ENCODE peak calls at places on chromosomes 5 and 9, in nine cellular contexts. C, G, V, T, Y, Q, K, M and F are unnamed samples.

GRCh38 chr5:134456825-134457224 is 45.1 kb upstream of the CDKN2AIPNL start:
- DNase-seq in C (no peak), G (no peak), V (no peak), T (no peak), Y (no peak), Q (no peak), K (no peak), M (no peak), F (no peak)

GRCh38 chr9:94198414-94198813 is 60.7 kb upstream of the ZNF169 start:
- DNase-seq in C (no peak), G (no peak), V (no peak), T (no peak), Y (no peak), Q (no peak), K (no peak), M (no peak), F (no peak)

GRCh38 chr5:36252722-36253340 is 11.1 kb upstream of the NADK2 start:
- DNase-seq in C (no peak), G (no peak), V (no peak), T (no peak), Y (no peak), Q (no peak), K (no peak), M (no peak), F (no peak)

GRCh38 chr9:34452568-34452967 is 5.8 kb downstream of the FAM219A start:
- DNase-seq in C (no peak), G (no peak), V (no peak), T (no peak), Y (no peak), Q (no peak), K (no peak), M (no peak), F (no peak)

GRCh38 chr9:129962889-129963703 is 79.9 kb downstream of the FNBP1 start:
- DNase-seq in C (no peak), G (peak; percentile 29), V (no peak), T (peak; percentile 40), Y (peak; percentile 64), Q (no peak), K (peak; percentile 31), M (peak; percentile 72), F (no peak)

GRCh38 chr5:173016069-173016455 is 32.5 kb downstream of the ATP6V0E1 start:
- DNase-seq in C (no peak), G (no peak), V (no peak), T (no peak), Y (no peak), Q (no peak), K (no peak), M (no peak), F (no peak)

GRCh38 chr5:169065400-169065799 is 235.5 kb downstream of the SLIT3 start:
- DNase-seq in C (no peak), G (no peak), V (no peak), T (no peak), Y (no peak), Q (no peak), K (no peak), M (no peak), F (no peak)

GRCh38 chr9:130422546-130422945 is 22.2 kb upstream of the ASS1 start:
- DNase-seq in C (no peak), G (no peak), V (no peak), T (no peak), Y (no peak), Q (no peak), K (no peak), M (no peak), F (no peak)

GRCh38 chr5:178762960-178763359 is 32.5 kb upstream of the ZNF354A start:
- DNase-seq in C (no peak), G (no peak), V (no peak), T (no peak), Y (no peak), Q (no peak), K (no peak), M (no peak), F (no peak)

GRCh38 chr5:152622628-152623027 is 217.5 kb upstream of the NMUR2 start:
- DNase-seq in C (peak; percentile 8), G (no peak), V (no peak), T (no peak), Y (no peak), Q (no peak), K (peak; percentile 15), M (no peak), F (no peak)

GRCh38 chr5:76528547-76529334 is 94.5 kb downstream of the F2RL2 start:
- DNase-seq in C (no peak), G (no peak), V (no peak), T (no peak), Y (no peak), Q (no peak), K (no peak), M (no peak), F (no peak)

GRCh38 chr5:97182571-97183099 is 412 bp downstream of the RIOK2 start:
- DNase-seq in C (no peak), G (peak; percentile 48), V (no peak), T (no peak), Y (peak; percentile 38), Q (no peak), K (no peak), M (peak; percentile 6), F (no peak)

GRCh38 chr5:80781356-80781755 is 126.6 kb upstream of the DHFR start:
- DNase-seq in C (no peak), G (peak; percentile 83), V (no peak), T (no peak), Y (no peak), Q (no peak), K (no peak), M (no peak), F (no peak)

GRCh38 chr5:143409972-143410371 is 6.5 kb upstream of the NR3C1 start:
- DNase-seq in C (no peak), G (no peak), V (no peak), T (no peak), Y (no peak), Q (no peak), K (no peak), M (no peak), F (no peak)

GRCh38 chr5:172940242-172941066 is 18.8 kb upstream of the RPL26L1 start:
- DNase-seq in C (no peak), G (no peak), V (no peak), T (no peak), Y (no peak), Q (no peak), K (no peak), M (no peak), F (no peak)

GRCh38 chr9:35791321-35791921 is at the start of gene NPR2:
- DNase-seq in C (peak; percentile 72), G (no peak), V (no peak), T (peak; percentile 47), Y (no peak), Q (no peak), K (peak; percentile 55), M (peak; percentile 38), F (peak; percentile 64)

GRCh38 chr9:99050292-99050911 is 54.5 kb upstream of the TGFBR1 start:
- DNase-seq in C (no peak), G (peak; percentile 74), V (no peak), T (no peak), Y (no peak), Q (no peak), K (no peak), M (no peak), F (no peak)

GRCh38 chr5:149745-150450 is 41.4 kb upstream of the LRRC14B start:
- DNase-seq in C (no peak), G (peak; percentile 90), V (no peak), T (no peak), Y (peak; percentile 26), Q (no peak), K (no peak), M (no peak), F (no peak)

GRCh38 chr9:127201731-127202130 is 62.8 kb upstream of the GARNL3 start:
- DNase-seq in C (no peak), G (no peak), V (no peak), T (no peak), Y (no peak), Q (no peak), K (peak; percentile 10), M (no peak), F (no peak)

GRCh38 chr9:127203501-127204327 is 60.9 kb upstream of the GARNL3 start:
- DNase-seq in C (no peak), G (no peak), V (no peak), T (no peak), Y (no peak), Q (no peak), K (peak; percentile 10), M (no peak), F (peak; percentile 12)

GRCh38 chr9:127200106-127200862 is 64.3 kb upstream of the GARNL3 start:
- DNase-seq in C (no peak), G (no peak), V (no peak), T (no peak), Y (no peak), Q (no peak), K (peak; percentile 8), M (no peak), F (no peak)

GRCh38 chr9:127201071-127201541 is 63.5 kb upstream of the GARNL3 start:
- DNase-seq in C (no peak), G (no peak), V (no peak), T (no peak), Y (no peak), Q (no peak), K (peak; percentile 6), M (no peak), F (no peak)

GRCh38 chr9:127202461-127203139 is 62.0 kb upstream of the GARNL3 start:
- DNase-seq in C (no peak), G (no peak), V (no peak), T (no peak), Y (no peak), Q (no peak), K (peak; percentile 12), M (no peak), F (no peak)
- TF ChIP-seq CTCF in C (no peak), G (no peak), V (no peak), T (no peak), Y (no peak), Q (no peak), K (no peak), M (no peak), F (no peak)

GRCh38 chr9:127973169-127974001 is 7.4 kb downstream of the EEIG1 start:
- DNase-seq in C (no peak), G (no peak), V (no peak), T (peak; percentile 97), Y (no peak), Q (no peak), K (peak; percentile 46), M (no peak), F (no peak)
- TF ChIP-seq CTCF in C (no peak), G (no peak), V (no peak), T (peak; percentile 47), Y (no peak), Q (no peak), K (peak; percentile 28), M (no peak), F (no peak)

GRCh38 chr9:37667706-37668672 is 17.2 kb downstream of the FRMPD1 start:
- DNase-seq in C (peak; percentile 38), G (peak; percentile 17), V (no peak), T (peak; percentile 81), Y (no peak), Q (no peak), K (no peak), M (no peak), F (peak; percentile 32)
- TF ChIP-seq CTCF in C (peak; percentile 27), G (peak; percentile 4), V (no peak), T (peak; percentile 17), Y (no peak), Q (peak; percentile 47), K (peak; percentile 46), M (no peak), F (peak; percentile 25)

DNA sequence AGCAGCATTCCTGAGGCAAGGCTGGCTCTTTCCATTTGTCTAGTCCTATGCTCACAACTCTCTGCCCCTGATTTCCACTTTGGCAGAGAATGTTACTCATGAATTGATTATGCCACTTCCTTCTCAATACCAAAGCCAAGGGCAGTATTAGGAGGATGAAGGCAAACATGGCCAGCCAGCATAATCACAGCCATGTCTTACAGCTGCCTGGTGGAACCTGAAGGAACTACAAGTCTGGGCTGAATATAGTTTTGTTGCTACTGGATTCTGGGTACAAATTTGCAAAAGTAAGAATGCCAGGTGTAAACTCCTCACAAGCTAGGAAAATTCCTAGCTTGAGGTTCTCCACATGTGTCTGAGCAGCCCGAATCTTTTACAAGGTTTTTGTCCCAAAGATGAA is 4.2 kb downstream of the SIL1 start:
- DNase-seq in C (no peak), G (no peak), V (no peak), T (no peak), Y (no peak), Q (no peak), K (no peak), M (no peak), F (no peak)
- TF ChIP-seq CTCF in C (peak; percentile 21), G (peak; percentile 20), V (no peak), T (peak; percentile 7), Y (no peak), Q (peak; percentile 42), K (no peak), M (peak; percentile 33), F (peak; percentile 41)